ENCODE peak calls at places on chromosomes 6 and 20, in eight cellular contexts. V, A, Q, G, Z, J, B and D are unnamed samples.

GRCh38 chr6:109093732-109094131 is 914 bp downstream of the SESN1 start:
- DNase-seq in B (peak), A (no peak), Z (no peak), G (no peak), Q (no peak), V (no peak), J (no peak), D (peak)

GRCh38 chr20:640674-641515 is 12.1 kb downstream of the SRXN1 start:
- DNase-seq in A (no peak), Z (no peak), B (no peak), V (no peak), J (no peak), G (no peak), Q (no peak), D (no peak)

GRCh38 chr6:8420031-8420588 is 15.2 kb downstream of the SLC35B3 start:
- DNase-seq in G (no peak), J (no peak), V (no peak), Z (no peak), A (no peak), B (no peak), Q (no peak), D (no peak)

GRCh38 chr6:130620338-130620781 is 206.8 kb upstream of the SMLR1 start:
- DNase-seq in A (peak), Z (no peak), B (no peak), V (no peak), J (no peak), Q (no peak), G (no peak), D (peak)

GRCh38 chr6:11434565-11435326 is 102.8 kb upstream of the TMEM170B start:
- DNase-seq in Z (peak), Q (no peak), J (no peak), V (no peak), A (peak), B (peak), G (no peak), D (peak)

GRCh38 chr6:149060985-149061760 is 256.3 kb upstream of the TAB2 start:
- DNase-seq in A (peak), V (no peak), B (peak), Z (peak), G (peak), Q (no peak), J (no peak), D (peak)

GRCh38 chr20:45336530-45337366 is 11.5 kb downstream of the SDC4 start:
- DNase-seq in B (peak), G (no peak), J (no peak), V (no peak), Q (no peak), Z (peak), A (peak), D (peak)

GRCh38 chr6:52518279-52518944 is 58.4 kb downstream of the TRAM2 start:
- DNase-seq in G (no peak), B (no peak), Z (no peak), A (no peak), V (no peak), J (no peak), Q (no peak), D (no peak)